ENCODE peak calls at places on chromosomes 2 and 18, in eight cellular contexts. P is kidney; X is right lobe of liver; N is CD4-positive, alpha-beta T cell; T is AG10803; O is astrocyte of the cerebellum; G is kidney epithelial cell; R is GM12865. A is an unnamed sample.

GRCh38 chr2:216695401-216695821 is at the start of gene IGFBP5:
- DNase-seq in P (peak; percentile 95), X (no peak), N (no peak), T (peak; percentile 71), O (peak; percentile 81), G (no peak), R (no peak), A (no peak)

GRCh38 chr18:60893331-60894114 is 439.7 kb upstream of the CDH20 start:
- DNase-seq in P (no peak), X (no peak), N (no peak), T (no peak), O (no peak), G (no peak), R (no peak), A (no peak)

GRCh38 chr18:45783097-45784075 is 42.1 kb upstream of the SIGLEC15 start:
- DNase-seq in P (no peak), X (no peak), N (no peak), T (peak; percentile 88), O (no peak), G (no peak), R (no peak), A (no peak)

GRCh38 chr2:198326431-198326830 is 522.0 kb downstream of the PLCL1 start:
- DNase-seq in P (no peak), X (no peak), N (no peak), T (no peak), O (no peak), G (no peak), R (no peak), A (no peak)

GRCh38 chr2:240500561-240501423 is 57.0 kb downstream of the ANKMY1 start:
- DNase-seq in P (peak; percentile 49), X (no peak), N (no peak), T (no peak), O (no peak), G (no peak), R (no peak), A (no peak)

GRCh38 chr2:28628506-28628905 is 123.1 kb upstream of the PPP1CB start:
- DNase-seq in P (no peak), X (no peak), N (no peak), T (no peak), O (no peak), G (no peak), R (no peak), A (no peak)

GRCh38 chr2:44097322-44097907 is 71.3 kb upstream of the PPM1B start:
- DNase-seq in P (no peak), X (no peak), N (no peak), T (no peak), O (no peak), G (peak; percentile 12), R (no peak), A (no peak)

GRCh38 chr2:160433466-160434172 is 60.0 kb downstream of the RBMS1 start:
- DNase-seq in P (no peak), X (no peak), N (no peak), T (no peak), O (no peak), G (no peak), R (no peak), A (no peak)

GRCh38 chr2:109526442-109526970 is 87.3 kb downstream of the SEPTIN10 start:
- DNase-seq in P (no peak), X (no peak), N (no peak), T (no peak), O (no peak), G (no peak), R (no peak), A (no peak)

GRCh38 chr2:189268763-189269162 is 89.2 kb upstream of the COL5A2 start:
- DNase-seq in P (no peak), X (no peak), N (no peak), T (no peak), O (no peak), G (no peak), R (no peak), A (no peak)

GRCh38 chr18:28718696-28719095 is 541.8 kb upstream of the CDH2 start:
- DNase-seq in P (no peak), X (no peak), N (no peak), T (no peak), O (no peak), G (no peak), R (no peak), A (no peak)

GRCh38 chr2:24491626-24492282 is 700 bp downstream of the NCOA1 start:
- DNase-seq in P (peak; percentile 87), X (peak; percentile 74), N (peak; percentile 61), T (no peak), O (no peak), G (no peak), R (peak; percentile 60), A (peak; percentile 81)

GRCh38 chr2:237873961-237874551 is 14.6 kb downstream of the RAMP1 start:
- DNase-seq in P (peak; percentile 76), X (no peak), N (no peak), T (no peak), O (no peak), G (no peak), R (no peak), A (peak; percentile 10)

GRCh38 chr2:12076810-12077209 is 330.4 kb downstream of the LPIN1 start:
- DNase-seq in P (no peak), X (no peak), N (no peak), T (no peak), O (no peak), G (peak; percentile 65), R (peak; percentile 35), A (no peak)

GRCh38 chr2:128444816-128445532 is 126.3 kb upstream of the HS6ST1 start:
- DNase-seq in P (no peak), X (no peak), N (no peak), T (no peak), O (no peak), G (no peak), R (no peak), A (no peak)

GRCh38 chr18:12934454-12935071 is 13.2 kb upstream of the SEH1L start:
- DNase-seq in P (peak; percentile 88), X (peak; percentile 78), N (peak; percentile 83), T (peak; percentile 82), O (peak; percentile 80), G (peak; percentile 47), R (peak; percentile 84), A (peak; percentile 70)

GRCh38 chr2:128867327-128867726 is 548.7 kb upstream of the HS6ST1 start:
- DNase-seq in P (no peak), X (no peak), N (no peak), T (no peak), O (no peak), G (no peak), R (no peak), A (no peak)

GRCh38 chr2:64685430-64685829 is 31.7 kb upstream of the SERTAD2 start:
- DNase-seq in P (no peak), X (no peak), N (no peak), T (peak; percentile 68), O (no peak), G (no peak), R (no peak), A (no peak)

GRCh38 chr2:201219328-201220096 is 36.6 kb downstream of the CASP10 start:
- DNase-seq in P (no peak), X (no peak), N (no peak), T (no peak), O (no peak), G (no peak), R (no peak), A (no peak)

GRCh38 chr2:201642579-201643215 is 606 bp downstream of the TMEM237 start:
- DNase-seq in P (peak; percentile 91), X (peak; percentile 84), N (peak; percentile 88), T (peak; percentile 78), O (peak; percentile 64), G (no peak), R (peak; percentile 84), A (peak; percentile 93)

GRCh38 chr18:78431606-78432005 is 548.0 kb upstream of the SALL3 start:
- DNase-seq in P (no peak), X (no peak), N (no peak), T (no peak), O (no peak), G (no peak), R (no peak), A (no peak)
- TF ChIP-seq CTCF in P (no peak), X (no peak), N (no peak), T (no peak), O (no peak), G (no peak), R (no peak), A (no peak)

GRCh38 chr2:20198001-20198400 is 26.9 kb downstream of the SDC1 start:
- DNase-seq in P (no peak), X (no peak), N (no peak), T (no peak), O (no peak), G (no peak), R (no peak), A (no peak)
- TF ChIP-seq CTCF in P (no peak), X (no peak), N (no peak), T (no peak), O (no peak), G (no peak), R (no peak), A (no peak)

GRCh38 chr18:11529081-11529480 is 80.3 kb upstream of the SLC35G4 start:
- DNase-seq in P (no peak), X (no peak), N (no peak), T (peak; percentile 57), O (no peak), G (no peak), R (no peak), A (no peak)

GRCh38 chr18:11532758-11533512 is 76.5 kb upstream of the SLC35G4 start:
- DNase-seq in P (no peak), X (no peak), N (no peak), T (no peak), O (no peak), G (no peak), R (no peak), A (no peak)

DNA sequence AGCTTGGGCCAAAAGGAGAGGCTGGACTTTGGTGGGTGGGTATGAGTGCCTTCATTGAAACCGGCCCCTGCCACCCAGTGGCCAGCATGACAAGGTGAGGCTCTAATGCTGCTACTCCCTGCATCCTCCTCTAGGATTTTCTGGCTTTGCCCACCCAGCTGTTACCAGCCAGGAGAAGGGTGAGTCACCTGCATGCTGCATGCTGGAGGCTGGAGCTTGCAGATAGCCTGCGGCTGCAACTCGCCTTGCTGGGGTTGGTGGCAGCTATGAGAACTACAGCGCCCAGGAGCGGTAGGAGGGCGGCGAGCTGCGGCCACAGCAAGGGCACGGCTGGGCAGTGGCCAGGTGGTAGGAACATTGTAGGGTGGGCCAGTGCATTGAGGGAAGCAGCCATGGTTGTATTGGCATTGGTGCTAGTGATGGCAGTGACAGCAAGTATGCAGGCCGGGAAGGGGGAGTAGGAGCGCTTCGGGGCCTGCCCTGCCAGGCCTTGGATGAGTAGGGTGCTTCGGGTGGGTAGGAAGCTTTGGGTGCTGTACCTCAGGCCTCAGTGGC is 75.4 kb upstream of the SLC35G4 start:
- DNase-seq in P (no peak), X (no peak), N (no peak), T (no peak), O (no peak), G (no peak), R (no peak), A (no peak)
- TF ChIP-seq CTCF in P (no peak), X (no peak), N (no peak), T (no peak), O (no peak), G (no peak), R (no peak), A (no peak)

DNA sequence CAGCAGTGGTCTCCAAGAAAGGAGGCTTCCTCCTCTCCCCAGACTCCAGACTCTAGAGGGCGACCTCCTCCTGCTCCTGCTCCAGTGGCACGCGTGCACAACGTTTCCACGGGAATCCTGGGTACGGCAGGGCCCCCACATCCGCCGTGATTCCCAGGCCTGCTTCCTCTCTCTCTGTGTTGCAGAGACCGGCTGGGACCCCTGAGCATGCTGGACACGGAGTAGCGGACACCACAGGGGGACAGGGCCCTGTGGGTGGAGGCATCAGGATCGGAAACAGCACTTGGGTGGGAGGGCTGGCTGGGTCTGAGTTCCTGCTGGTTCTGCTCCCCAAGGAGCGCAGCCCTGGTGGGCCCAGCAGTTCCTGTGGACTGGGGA is 75.9 kb upstream of the SLC35G4 start:
- DNase-seq in P (no peak), X (no peak), N (no peak), T (no peak), O (no peak), G (no peak), R (no peak), A (no peak)
- TF ChIP-seq CTCF in P (no peak), X (no peak), N (no peak), T (no peak), O (no peak), G (no peak), R (no peak), A (no peak)

A was measured in GM20000.